ENCODE peak calls at places on chromosomes 11 and 22, in six cellular contexts. U is HepG2, N is GM12878, K is K562, A is H1, L is SK-N-SH. X is an unnamed sample.

GRCh38 chr11:61507962-61508824 is at the start of gene LRRC10B:
- DNase-seq in K (peak; percentile 80), N (no peak), A (peak; percentile 89), U (no peak), L (peak; percentile 93), X (peak; percentile 57)

GRCh38 chr11:11215944-11216343 is 137.1 kb downstream of the CSNK2A3 start:
- DNase-seq in N (no peak), K (no peak), U (peak; percentile 43), L (no peak), A (no peak), X (no peak)

GRCh38 chr11:78256962-78257361 is 68.2 kb downstream of the USP35 start:
- DNase-seq in A (no peak), K (peak; percentile 54), U (no peak), N (no peak), L (no peak), X (no peak)

GRCh38 chr22:32957093-32957835 is 100.9 kb downstream of the SYN3 start:
- DNase-seq in K (no peak), L (peak; percentile 66), A (no peak), U (no peak), N (no peak), X (no peak)

GRCh38 chr22:38432264-38432663 is 22.7 kb downstream of the KCNJ4 start:
- DNase-seq in L (no peak), N (no peak), A (no peak), U (peak; percentile 35), K (no peak), X (no peak)

GRCh38 chr11:110065189-110065588 is 28.0 kb upstream of the ZC3H12C start:
- DNase-seq in A (no peak), U (no peak), L (no peak), K (no peak), N (no peak), X (no peak)

GRCh38 chr11:16191212-16191851 is 165.0 kb downstream of the SOX6 start:
- DNase-seq in U (peak; percentile 9), A (no peak), K (no peak), N (no peak), L (no peak), X (no peak)

GRCh38 chr11:10581481-10582019 is 13.1 kb upstream of the LYVE1 start:
- DNase-seq in U (no peak), L (no peak), N (no peak), A (no peak), K (no peak), X (peak; percentile 96)

GRCh38 chr11:111173221-111173620 is 72.3 kb upstream of the POU2AF2 start:
- DNase-seq in L (no peak), N (no peak), K (no peak), U (no peak), A (no peak), X (no peak)

GRCh38 chr22:38081941-38082828 is 1.8 kb downstream of the SLC16A8 start:
- DNase-seq in N (no peak), L (no peak), K (no peak), U (no peak), A (no peak), X (no peak)

GRCh38 chr11:74672956-74673895 is 58.0 kb downstream of the CHRDL2 start:
- DNase-seq in N (no peak), A (peak; percentile 40), K (no peak), U (no peak), L (peak; percentile 77), X (peak; percentile 44)

GRCh38 chr11:109994896-109995295 is 98.3 kb upstream of the ZC3H12C start:
- DNase-seq in A (no peak), U (no peak), L (peak; percentile 8), K (no peak), N (no peak), X (no peak)

GRCh38 chr11:46309669-46310288 is 32.3 kb downstream of the CREB3L1 start:
- DNase-seq in L (no peak), U (no peak), K (peak; percentile 77), N (no peak), A (no peak), X (peak; percentile 69)

GRCh38 chr11:62402226-62402625 is 16.6 kb upstream of the SCGB1A1 start:
- DNase-seq in K (no peak), N (no peak), U (no peak), A (no peak), L (no peak), X (peak; percentile 78)

GRCh38 chr22:46547883-46548244 is 10.4 kb upstream of the CELSR1 start:
- DNase-seq in U (peak; percentile 58), L (no peak), A (no peak), N (no peak), K (no peak), X (no peak)

GRCh38 chr22:50403701-50404101 is 60.6 kb downstream of the PPP6R2 start:
- DNase-seq in L (peak; percentile 77), A (no peak), U (no peak), K (no peak), N (no peak), X (peak; percentile 68)

GRCh38 chr11:23772081-23772480 is 724.8 kb upstream of the LUZP2 start:
- DNase-seq in A (no peak), U (no peak), L (no peak), K (no peak), N (no peak), X (no peak)

GRCh38 chr11:134905966-134906955 is 494.2 kb upstream of the B3GAT1 start:
- DNase-seq in U (no peak), K (no peak), N (no peak), A (no peak), L (no peak), X (no peak)

GRCh38 chr11:17371614-17372013 is 16.8 kb downstream of the KCNJ11 start:
- DNase-seq in A (no peak), L (no peak), K (no peak), U (no peak), N (no peak), X (no peak)

GRCh38 chr11:122721964-122722266 is 66.4 kb downstream of the UBASH3B start:
- DNase-seq in N (no peak), L (no peak), K (no peak), U (no peak), A (no peak), X (no peak)

DNA sequence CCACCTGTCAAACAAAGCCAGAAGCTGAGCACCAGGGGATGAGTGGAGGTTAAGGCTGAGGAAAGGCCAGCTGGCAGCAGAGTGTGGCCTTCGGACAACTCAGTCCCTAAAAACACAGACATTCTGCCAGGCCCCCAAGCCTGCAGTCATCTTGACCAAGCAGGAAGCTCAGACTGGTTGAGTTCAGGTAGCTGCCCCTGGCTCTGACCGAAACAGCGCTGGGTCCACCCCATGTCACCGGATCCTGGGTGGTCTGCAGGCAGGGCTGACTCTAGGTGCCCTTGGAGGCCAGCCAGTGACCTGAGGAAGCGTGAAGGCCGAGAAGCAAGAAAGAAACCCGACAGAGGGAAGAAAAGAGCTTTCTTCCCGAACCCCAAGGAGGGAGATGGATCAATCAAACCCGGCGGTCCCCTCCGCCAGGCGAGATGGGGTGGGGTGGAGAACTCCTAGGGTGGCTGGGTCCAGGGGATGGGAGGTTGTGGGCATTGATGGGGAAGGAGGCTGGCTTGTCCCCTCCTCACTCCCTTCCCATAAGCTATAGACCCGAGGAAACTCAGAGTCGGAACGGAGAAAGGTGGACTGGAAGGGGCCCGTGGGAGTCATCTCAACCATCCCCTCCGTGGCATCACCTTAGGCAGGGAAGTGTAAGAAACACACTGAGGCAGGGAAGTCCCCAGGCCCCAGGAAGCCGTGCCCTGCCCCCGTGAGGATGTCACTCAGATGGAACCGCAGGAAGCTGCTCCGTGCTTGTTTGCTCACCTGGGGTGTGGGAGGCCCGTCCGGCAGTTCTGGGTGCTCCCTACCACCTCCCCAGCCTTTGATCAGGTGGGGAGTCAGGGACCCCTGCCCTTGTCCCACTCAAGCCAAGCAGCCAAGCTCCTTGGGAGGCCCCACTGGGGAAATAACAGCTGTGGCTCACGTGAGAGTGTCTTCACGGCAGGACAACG is 11.7 kb downstream of the CXCR5 start:
- DNase-seq in K (no peak), N (peak; percentile 47), U (no peak), A (no peak), L (no peak), X (no peak)
- TF ChIP-seq POLR2AphosphoS5 in K (no peak), N (no peak), U (no peak), A (peak; percentile 67), L (peak; percentile 15), X (no peak)

GRCh38 chr11:90246468-90246867 is 23.6 kb upstream of the CHORDC1 start:
- DNase-seq in A (no peak), U (no peak), N (no peak), K (no peak), L (no peak), X (no peak)

GRCh38 chr11:90241414-90241813 is 18.6 kb upstream of the CHORDC1 start:
- DNase-seq in U (peak; percentile 20), N (no peak), K (no peak), A (no peak), L (no peak), X (no peak)

GRCh38 chr11:90242894-90243416 is 20.1 kb upstream of the CHORDC1 start:
- DNase-seq in L (no peak), A (no peak), K (no peak), N (no peak), U (no peak), X (no peak)

GRCh38 chr11:90243534-90243933 is 20.7 kb upstream of the CHORDC1 start:
- DNase-seq in K (no peak), N (no peak), A (no peak), L (no peak), U (no peak), X (no peak)
- TF ChIP-seq GABPA in K (no peak), N (no peak), A (no peak), L (no peak), U (no peak), X (no peak)

DNA sequence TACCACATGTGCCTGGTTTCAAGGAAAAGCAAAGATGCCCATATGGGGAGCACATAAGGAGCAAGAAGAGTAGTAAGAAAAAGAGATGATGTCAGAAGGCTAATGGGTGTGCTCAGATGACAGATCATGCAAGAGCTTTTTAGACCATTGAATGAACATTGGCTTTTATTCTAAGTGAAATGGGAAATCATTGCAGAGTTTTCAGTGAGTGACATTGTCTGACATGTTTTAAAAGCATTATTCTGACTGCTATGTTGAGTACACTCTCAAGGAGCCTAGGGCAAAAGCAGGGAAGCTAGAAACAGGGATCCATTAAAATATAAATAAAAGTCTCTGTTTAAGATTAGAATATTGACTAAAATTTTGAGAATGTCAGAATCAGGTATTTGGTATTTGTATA is 133.6 kb downstream of the METTL15 start:
- DNase-seq in K (no peak), L (no peak), A (no peak), N (no peak), U (no peak), X (no peak)
- TF ChIP-seq POLR2AphosphoS5 in K (no peak), L (no peak), A (no peak), N (no peak), U (no peak), X (no peak)

DNA sequence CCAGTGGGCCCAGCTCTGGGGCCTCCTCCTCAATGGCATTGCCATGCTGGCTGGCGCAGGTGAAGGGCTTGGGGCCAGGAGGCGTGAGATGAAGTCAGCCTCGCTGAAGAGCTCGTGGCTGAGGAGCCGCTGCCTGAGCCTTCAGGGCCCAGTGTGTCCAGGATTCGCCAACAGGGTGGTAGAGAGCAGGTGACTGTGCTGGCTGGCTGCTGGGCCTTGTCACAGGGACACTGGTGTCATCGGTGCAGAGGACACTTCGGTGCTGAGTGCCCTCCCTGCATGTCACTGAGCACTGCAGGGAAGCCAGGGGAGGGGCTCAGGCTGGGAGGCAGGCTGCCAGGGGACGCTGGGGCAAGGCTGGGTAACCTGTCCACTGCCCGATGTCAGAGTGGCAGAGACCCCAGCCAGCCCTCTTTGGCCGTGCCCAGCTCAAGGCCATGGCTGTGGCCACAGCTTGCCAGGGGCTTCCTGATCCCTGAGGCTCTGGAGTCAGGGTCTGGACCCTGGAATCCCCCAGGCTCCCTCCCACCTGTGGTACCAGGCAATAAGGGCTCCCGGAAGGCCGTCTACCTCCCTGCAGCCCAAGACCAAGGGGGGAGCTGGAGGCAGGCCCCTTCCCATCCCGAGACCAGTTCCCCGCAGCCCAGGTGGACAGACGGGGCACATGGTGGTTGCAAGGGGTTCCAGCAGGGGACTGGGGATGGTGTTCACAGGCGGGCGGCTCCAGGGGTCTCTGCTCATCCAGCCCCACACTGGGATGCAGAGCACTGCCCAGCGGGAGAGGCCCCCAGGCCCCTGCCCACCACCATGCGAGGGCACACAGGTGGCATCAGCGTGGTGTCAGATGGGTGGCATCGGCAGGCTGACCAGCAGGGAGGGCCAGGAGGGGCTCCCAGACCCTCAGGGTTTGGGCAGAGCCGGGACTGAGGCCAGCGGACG is 63.9 kb downstream of the ARFGAP3 start:
- DNase-seq in A (no peak), L (no peak), N (no peak), K (no peak), U (no peak), X (no peak)
- TF ChIP-seq GABPA in A (no peak), L (no peak), N (no peak), K (no peak), U (no peak), X (no peak)

X was measured in HL-60.